ENCODE peak calls at places on chromosomes 13 and 19, in eight cellular contexts. V, R, M, Z, N, J, Q and W are unnamed samples.

GRCh38 chr19:5238700-5239099 is 101.9 kb downstream of the PTPRS start:
- DNase-seq in V (no peak), N (no peak), M (no peak), J (no peak), Z (no peak), Q (no peak), R (no peak), W (no peak)

GRCh38 chr19:54325194-54325621 is 12.2 kb upstream of the LILRA5 start:
- DNase-seq in V (peak), Q (peak), Z (peak), N (no peak), M (no peak), R (peak), J (peak), W (no peak)

GRCh38 chr19:48511800-48512503 is at the start of gene LMTK3:
- DNase-seq in R (no peak), N (peak), V (no peak), J (peak), M (peak), Q (peak), Z (peak), W (no peak)

GRCh38 chr13:31413531-31413930 is 213.8 kb downstream of the B3GLCT start:
- DNase-seq in Z (no peak), N (no peak), Q (no peak), M (no peak), V (no peak), R (no peak), J (no peak), W (no peak)

GRCh38 chr13:72255908-72256307 is 388.9 kb upstream of the DACH1 start:
- DNase-seq in Q (no peak), N (peak), R (peak), J (peak), Z (peak), V (peak), M (no peak), W (no peak)

GRCh38 chr13:103568314-103568713 is 502.1 kb upstream of the SLC10A2 start:
- DNase-seq in J (no peak), Z (no peak), N (no peak), M (no peak), R (no peak), V (no peak), Q (no peak), W (no peak)

GRCh38 chr19:33705090-33705847 is 83.5 kb downstream of the CHST8 start:
- DNase-seq in M (no peak), Z (no peak), J (no peak), N (no peak), V (no peak), Q (no peak), R (no peak), W (no peak)

GRCh38 chr13:44575741-44576395 is at the start of gene TSC22D1:
- DNase-seq in J (peak), Z (peak), N (peak), M (no peak), Q (peak), R (peak), V (no peak), W (peak)

GRCh38 chr19:28855216-28855615 is 357.7 kb downstream of the UQCRFS1 start:
- DNase-seq in M (no peak), Q (no peak), J (no peak), N (no peak), Z (no peak), R (no peak), V (no peak), W (no peak)

GRCh38 chr19:51708811-51709210 is 15.0 kb downstream of the HAS1 start:
- DNase-seq in J (no peak), N (no peak), R (no peak), M (no peak), Z (no peak), V (no peak), Q (no peak), W (no peak)

GRCh38 chr13:113298001-113298945 is 1.2 kb downstream of the LAMP1 start:
- DNase-seq in N (no peak), J (no peak), Q (no peak), V (no peak), M (no peak), R (no peak), Z (no peak), W (peak)

GRCh38 chr13:93045836-93046235 is 180.8 kb upstream of the GPC6 start:
- DNase-seq in N (no peak), Q (no peak), R (no peak), Z (no peak), M (no peak), V (no peak), J (no peak), W (no peak)

GRCh38 chr13:113904411-113904810 is 40.5 kb upstream of the GAS6 start:
- DNase-seq in J (peak), M (no peak), V (peak), R (peak), N (no peak), Q (no peak), Z (no peak), W (no peak)

GRCh38 chr19:15249912-15250634 is 17.8 kb upstream of the EPHX3 start:
- DNase-seq in Z (no peak), V (no peak), N (no peak), Q (no peak), J (peak), M (peak), R (no peak), W (no peak)

GRCh38 chr13:102913924-102914628 is 68.2 kb downstream of the ERCC5 start:
- DNase-seq in M (no peak), N (no peak), Q (no peak), V (no peak), Z (no peak), R (no peak), J (peak), W (no peak)

GRCh38 chr13:74136089-74136658 is 2.0 kb upstream of the KLF12 start:
- DNase-seq in R (peak), J (peak), M (no peak), Z (peak), V (peak), Q (peak), N (peak), W (no peak)

GRCh38 chr13:44874886-44875630 is 114.2 kb downstream of the NUFIP1 start:
- DNase-seq in Z (no peak), V (no peak), N (no peak), R (no peak), J (no peak), Q (no peak), M (no peak), W (no peak)

GRCh38 chr13:63208811-63209210 is 1793.2 kb upstream of the PCDH20 start:
- DNase-seq in R (no peak), M (no peak), Z (no peak), V (no peak), Q (no peak), J (no peak), N (no peak), W (no peak)

GRCh38 chr13:76383671-76384461 is 502.3 kb downstream of the KCTD12 start:
- DNase-seq in N (no peak), Z (peak), V (no peak), M (peak), J (peak), R (no peak), Q (no peak), W (no peak)

GRCh38 chr13:80083097-80083429 is 257.9 kb downstream of the SPRY2 start:
- DNase-seq in V (no peak), Q (no peak), M (no peak), J (no peak), Z (no peak), N (no peak), R (no peak), W (no peak)

GRCh38 chr19:648904-649733 is 9.4 kb downstream of the FGF22 start:
- DNase-seq in N (no peak), Q (no peak), M (no peak), R (no peak), V (no peak), Z (no peak), J (no peak), W (no peak)

GRCh38 chr13:113187263-113187669 is 21.2 kb downstream of the PCID2 start:
- DNase-seq in V (no peak), Z (peak), M (peak), J (peak), Q (no peak), R (no peak), N (peak), W (no peak)

GRCh38 chr13:59746291-59746962 is 417.3 kb downstream of the DIAPH3 start:
- DNase-seq in N (no peak), V (no peak), J (no peak), R (no peak), Z (no peak), M (no peak), Q (no peak), W (no peak)

GRCh38 chr19:55031178-55031577 is 6.9 kb downstream of the GP6 start:
- DNase-seq in Z (no peak), R (no peak), Q (no peak), M (no peak), N (no peak), V (no peak), J (no peak), W (no peak)

GRCh38 chr13:48942131-48942530 is 33.6 kb upstream of the FNDC3A start:
- DNase-seq in Q (no peak), J (peak), Z (no peak), V (no peak), N (no peak), R (no peak), M (no peak), W (no peak)

GRCh38 chr13:76024151-76024550 is 388.0 kb downstream of the LMO7 start:
- DNase-seq in M (no peak), Q (no peak), J (no peak), N (no peak), V (no peak), R (no peak), Z (no peak), W (no peak)

GRCh38 chr19:47316513-47316912 is 6.9 kb downstream of the C5AR1 start:
- DNase-seq in J (no peak), Z (no peak), N (no peak), Q (no peak), M (no peak), R (no peak), V (no peak), W (no peak)

GRCh38 chr19:2014731-2015610 is 543 bp downstream of the BTBD2 start:
- DNase-seq in R (no peak), N (peak), Z (peak), M (no peak), Q (no peak), V (no peak), J (no peak), W (peak)

GRCh38 chr19:12801466-12802266 is at the start of the genes PRDX2 and THSD8:
- DNase-seq in R (peak), N (peak), V (peak), J (peak), Z (peak), M (no peak), Q (peak), W (peak)

GRCh38 chr13:112753868-112754267 is 64.0 kb downstream of the ATP11A start:
- DNase-seq in J (no peak), M (no peak), Q (no peak), Z (no peak), V (no peak), R (no peak), N (peak), W (no peak)

GRCh38 chr13:47277774-47278173 is 380.9 kb upstream of the HTR2A start:
- DNase-seq in M (no peak), Q (no peak), V (no peak), Z (no peak), N (no peak), J (peak), R (no peak), W (no peak)

GRCh38 chr19:35051796-35052195 is 10.3 kb downstream of the HPN start:
- DNase-seq in Q (no peak), V (no peak), R (no peak), J (no peak), Z (no peak), M (no peak), N (no peak), W (no peak)